ENCODE peak calls at places on chromosome 15, in six cellular contexts. One of them, this sample, is unnamed.

GRCh38 chr15:79218588-79219200 is 63.8 kb upstream of the ANKRD34C start:
- DNase-seq in Right ventricle myocardium superior: no peak
- DNase-seq in effector memory CD8-positive, alpha-beta T cell: no peak
- DNase-seq in activated naive CD4-positive, alpha-beta T cell treated with anti-CD3 and anti-CD28 coated beads, Interleukin-2, amount 50 U/mL, for 16 hours: no peak
- DNase-seq in left cardiac atrium: no peak
- DNase-seq in Kasumi-1: no peak
- DNase-seq in this sample: peak; percentile 14

GRCh38 chr15:50665938-50666337 is 20.7 kb downstream of the TRPM7 start:
- DNase-seq in activated naive CD4-positive, alpha-beta T cell treated with anti-CD3 and anti-CD28 coated beads, Interleukin-2, amount 50 U/mL, for 16 hours: no peak
- DNase-seq in Right ventricle myocardium superior: no peak
- DNase-seq in left cardiac atrium: no peak
- DNase-seq in Kasumi-1: no peak
- DNase-seq in effector memory CD8-positive, alpha-beta T cell: no peak
- DNase-seq in this sample: no peak

GRCh38 chr15:81229596-81229995 is 32.9 kb downstream of the IL16 start:
- DNase-seq in left cardiac atrium: peak; percentile 65
- DNase-seq in effector memory CD8-positive, alpha-beta T cell: no peak
- DNase-seq in activated naive CD4-positive, alpha-beta T cell treated with anti-CD3 and anti-CD28 coated beads, Interleukin-2, amount 50 U/mL, for 16 hours: no peak
- DNase-seq in Kasumi-1: no peak
- DNase-seq in Right ventricle myocardium superior: peak; percentile 77
- DNase-seq in this sample: peak; percentile 5

GRCh38 chr15:31265871-31266711 is 60.5 kb upstream of the KLF13 start:
- DNase-seq in activated naive CD4-positive, alpha-beta T cell treated with anti-CD3 and anti-CD28 coated beads, Interleukin-2, amount 50 U/mL, for 16 hours: peak; percentile 65
- DNase-seq in effector memory CD8-positive, alpha-beta T cell: peak; percentile 66
- DNase-seq in Right ventricle myocardium superior: peak; percentile 80
- DNase-seq in left cardiac atrium: no peak
- DNase-seq in Kasumi-1: no peak
- DNase-seq in this sample: no peak

GRCh38 chr15:40912478-40912877 is 16.7 kb upstream of the DLL4 start:
- DNase-seq in left cardiac atrium: no peak
- DNase-seq in activated naive CD4-positive, alpha-beta T cell treated with anti-CD3 and anti-CD28 coated beads, Interleukin-2, amount 50 U/mL, for 16 hours: no peak
- DNase-seq in Kasumi-1: no peak
- DNase-seq in effector memory CD8-positive, alpha-beta T cell: no peak
- DNase-seq in Right ventricle myocardium superior: no peak
- DNase-seq in this sample: no peak

GRCh38 chr15:41513282-41514227 is at the start of gene LTK:
- DNase-seq in Right ventricle myocardium superior: no peak
- DNase-seq in effector memory CD8-positive, alpha-beta T cell: no peak
- DNase-seq in activated naive CD4-positive, alpha-beta T cell treated with anti-CD3 and anti-CD28 coated beads, Interleukin-2, amount 50 U/mL, for 16 hours: no peak
- DNase-seq in Kasumi-1: no peak
- DNase-seq in left cardiac atrium: peak; percentile 44
- DNase-seq in this sample: no peak

GRCh38 chr15:25180606-25181289 is 226.0 kb downstream of the SNRPN start:
- DNase-seq in Kasumi-1: no peak
- DNase-seq in left cardiac atrium: peak; percentile 7
- DNase-seq in activated naive CD4-positive, alpha-beta T cell treated with anti-CD3 and anti-CD28 coated beads, Interleukin-2, amount 50 U/mL, for 16 hours: peak; percentile 4
- DNase-seq in effector memory CD8-positive, alpha-beta T cell: no peak
- DNase-seq in Right ventricle myocardium superior: peak; percentile 14
- DNase-seq in this sample: no peak

GRCh38 chr15:64507293-64507802 is 47.0 kb downstream of the ZNF609 start:
- DNase-seq in Kasumi-1: peak; percentile 88
- DNase-seq in Right ventricle myocardium superior: peak; percentile 85
- DNase-seq in left cardiac atrium: peak; percentile 78
- DNase-seq in activated naive CD4-positive, alpha-beta T cell treated with anti-CD3 and anti-CD28 coated beads, Interleukin-2, amount 50 U/mL, for 16 hours: peak; percentile 45
- DNase-seq in effector memory CD8-positive, alpha-beta T cell: no peak
- DNase-seq in this sample: peak; percentile 94